ENCODE peak calls at places on chromosome 15, in five cellular contexts. K, B, F, U and J are unnamed samples.
A peak's percentile ranks its signal among the peaks of the same experiment; 100 is the strongest.

GRCh38 chr15:95347846-95348245 is 982.7 kb upstream of the NR2F2 start:
- DNase-seq in B (no peak), K (no peak), U (no peak), F (no peak), J (no peak)

GRCh38 chr15:80153900-80154299 is 1.1 kb downstream of the FAH start:
- DNase-seq in U (peak; percentile 36), B (no peak), F (no peak), K (no peak), J (peak; percentile 13)

GRCh38 chr15:60740787-60741354 is 261.9 kb upstream of the ICE2 start:
- DNase-seq in F (no peak), K (peak; percentile 34), U (no peak), B (no peak), J (peak; percentile 31)

GRCh38 chr15:72934921-72935320 is 117.3 kb upstream of the NEO1 start:
- DNase-seq in F (no peak), B (no peak), K (no peak), U (no peak), J (peak; percentile 59)

GRCh38 chr15:80958818-80959495 is 30.7 kb downstream of the MESD start:
- DNase-seq in B (no peak), K (no peak), F (no peak), U (no peak), J (no peak)

GRCh38 chr15:80920271-80920699 is 69.3 kb downstream of the MESD start:
- DNase-seq in F (no peak), U (no peak), K (no peak), B (no peak), J (no peak)

GRCh38 chr15:74213858-74214284 is 11.3 kb upstream of the STRA6 start:
- DNase-seq in U (peak; percentile 43), K (no peak), B (no peak), F (no peak), J (no peak)

GRCh38 chr15:38475361-38475760 is 21.4 kb downstream of the FAM98B start:
- DNase-seq in U (no peak), B (no peak), K (no peak), F (no peak), J (no peak)

GRCh38 chr15:58856090-58856489 is 77.4 kb downstream of the SLTM start:
- DNase-seq in B (no peak), K (no peak), U (no peak), F (no peak), J (peak; percentile 70)

GRCh38 chr15:56821721-56822425 is 88.6 kb upstream of the ZNF280D start:
- DNase-seq in K (peak; percentile 43), B (no peak), F (peak; percentile 42), U (peak; percentile 44), J (peak; percentile 77)
- TF ChIP-seq MXI1 in K (no peak), B (no peak), F (no peak), U (no peak), J (no peak)

DNA sequence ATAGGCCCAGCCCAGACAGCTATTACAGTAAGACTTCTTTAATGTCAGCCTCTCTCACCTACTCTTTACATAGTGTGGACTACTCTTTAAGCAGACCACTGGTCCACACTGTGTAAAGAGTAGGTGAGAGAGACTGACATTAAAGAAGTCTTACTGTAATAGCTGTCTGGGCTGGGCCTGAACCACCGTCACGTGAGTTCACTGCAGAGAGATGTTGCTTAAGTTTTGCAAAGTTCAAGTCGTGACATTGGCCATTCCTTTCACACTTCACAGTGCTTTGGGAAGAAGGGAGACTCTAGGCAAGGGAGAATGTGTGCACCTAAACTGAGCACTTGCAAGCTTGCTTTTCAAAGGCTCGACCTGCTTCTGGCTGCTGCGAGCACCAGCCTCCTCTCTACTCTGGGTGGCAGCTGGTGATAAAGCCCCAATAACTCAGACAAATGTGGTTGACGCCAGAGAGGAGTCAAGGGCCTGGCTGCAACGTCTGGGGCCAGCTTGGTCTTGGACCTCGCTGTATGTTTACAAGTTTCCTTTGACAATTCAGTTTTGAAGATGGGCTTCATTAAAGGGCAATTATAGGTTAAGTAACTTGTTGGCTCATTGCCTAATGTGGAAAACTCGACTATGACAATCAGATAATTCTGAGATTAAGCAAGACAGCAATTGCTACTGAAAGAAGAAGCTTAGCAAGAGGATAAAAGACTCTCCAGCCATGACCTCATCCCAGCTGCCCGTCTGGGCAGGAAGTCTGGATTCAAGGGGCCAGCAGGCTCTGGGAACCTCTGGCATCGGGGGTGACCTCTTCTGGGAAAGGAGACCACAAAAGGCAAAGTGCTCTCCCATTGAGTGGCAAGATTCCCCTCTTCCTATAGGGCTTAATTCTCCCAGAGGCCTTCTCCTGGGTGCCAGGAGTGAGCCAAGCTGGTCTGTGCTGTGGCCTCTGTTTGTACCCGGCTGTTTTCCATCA is 242.1 kb upstream of the TLE3 start:
- DNase-seq in K (no peak), U (no peak), F (peak; percentile 68), B (no peak), J (peak; percentile 22)
- TF ChIP-seq MXI1 in K (no peak), U (no peak), F (peak; percentile 27), B (no peak), J (no peak)

DNA sequence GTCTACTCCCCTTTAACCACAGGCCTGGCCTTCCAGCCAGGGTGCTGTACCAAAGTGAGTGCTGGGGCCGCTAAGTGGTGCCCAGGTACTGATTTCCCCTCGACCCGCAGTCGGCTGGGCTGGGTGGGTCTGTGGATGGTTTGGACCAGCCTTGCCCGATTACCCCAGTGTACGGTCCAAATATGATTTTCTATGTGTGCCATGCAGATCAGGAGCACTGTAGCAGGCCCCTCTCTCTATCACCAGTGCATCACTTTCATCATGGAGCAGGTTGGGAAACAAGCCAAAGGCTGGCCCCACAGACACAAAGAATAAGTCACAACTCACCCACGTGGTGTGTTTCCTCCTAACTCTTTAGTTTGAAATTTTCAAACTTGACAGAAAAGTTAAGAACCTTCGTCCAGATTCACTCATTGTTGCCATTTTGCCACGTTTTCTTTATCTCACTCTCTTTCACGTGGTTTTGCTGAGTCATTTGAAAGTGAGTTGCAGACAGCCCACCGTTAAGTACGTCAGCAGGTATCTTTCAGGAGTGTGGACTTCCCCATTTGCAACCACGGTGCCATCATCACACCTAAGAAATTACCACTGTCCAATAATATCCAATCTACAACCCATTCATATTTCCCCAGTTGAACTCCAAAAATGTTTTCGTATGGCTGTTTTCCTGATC is 37.0 kb downstream of the ZNF710 start:
- DNase-seq in U (peak; percentile 38), K (peak; percentile 52), F (no peak), B (peak; percentile 89), J (peak; percentile 53)
- TF ChIP-seq MXI1 in U (no peak), K (no peak), F (no peak), B (no peak), J (no peak)

DNA sequence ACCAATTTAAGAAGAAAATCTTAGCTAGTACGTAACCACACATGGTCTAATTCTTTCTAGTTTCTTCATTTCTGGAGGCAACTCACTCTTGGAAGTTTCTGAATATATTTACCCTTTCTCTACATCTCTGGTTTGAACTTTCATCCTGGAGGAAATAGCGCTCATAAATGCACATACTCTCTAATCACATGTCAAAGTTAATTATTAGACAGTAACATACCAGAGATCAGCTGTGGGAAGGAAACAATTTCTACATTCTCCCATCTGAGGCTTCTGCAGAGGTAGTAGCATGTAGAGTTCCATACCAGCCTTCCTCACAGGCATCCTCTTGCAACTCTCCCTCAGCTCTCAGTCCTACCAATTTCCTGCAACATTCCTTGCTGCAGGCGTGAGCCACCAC is 132.5 kb downstream of the RBPMS2 start:
- DNase-seq in B (no peak), U (no peak), K (peak; percentile 92), F (no peak), J (no peak)
- TF ChIP-seq MXI1 in B (no peak), U (no peak), K (peak; percentile 47), F (no peak), J (no peak)

DNA sequence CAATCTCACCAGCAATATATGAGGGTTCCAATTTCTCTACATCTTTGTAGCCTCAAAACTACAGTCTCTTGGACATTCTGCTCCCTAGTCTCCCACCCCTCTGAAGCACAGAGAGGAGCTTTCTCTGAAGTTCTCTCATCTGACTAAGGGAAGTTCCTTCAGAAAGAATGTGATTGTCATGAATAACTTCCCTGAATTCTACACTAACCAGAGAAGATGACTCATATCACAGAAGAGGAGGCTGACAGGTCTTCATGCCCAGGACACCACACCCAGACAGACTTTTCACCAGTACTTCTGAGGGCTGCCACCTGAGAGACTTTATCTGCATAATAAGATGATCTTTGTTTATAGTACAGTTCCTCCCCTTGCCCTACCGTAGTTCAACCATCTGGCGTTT is 52.8 kb downstream of the CDIN1 start:
- DNase-seq in K (no peak), F (no peak), U (no peak), B (no peak), J (peak; percentile 75)
- TF ChIP-seq MXI1 in K (no peak), F (no peak), U (no peak), B (no peak), J (no peak)

DNA sequence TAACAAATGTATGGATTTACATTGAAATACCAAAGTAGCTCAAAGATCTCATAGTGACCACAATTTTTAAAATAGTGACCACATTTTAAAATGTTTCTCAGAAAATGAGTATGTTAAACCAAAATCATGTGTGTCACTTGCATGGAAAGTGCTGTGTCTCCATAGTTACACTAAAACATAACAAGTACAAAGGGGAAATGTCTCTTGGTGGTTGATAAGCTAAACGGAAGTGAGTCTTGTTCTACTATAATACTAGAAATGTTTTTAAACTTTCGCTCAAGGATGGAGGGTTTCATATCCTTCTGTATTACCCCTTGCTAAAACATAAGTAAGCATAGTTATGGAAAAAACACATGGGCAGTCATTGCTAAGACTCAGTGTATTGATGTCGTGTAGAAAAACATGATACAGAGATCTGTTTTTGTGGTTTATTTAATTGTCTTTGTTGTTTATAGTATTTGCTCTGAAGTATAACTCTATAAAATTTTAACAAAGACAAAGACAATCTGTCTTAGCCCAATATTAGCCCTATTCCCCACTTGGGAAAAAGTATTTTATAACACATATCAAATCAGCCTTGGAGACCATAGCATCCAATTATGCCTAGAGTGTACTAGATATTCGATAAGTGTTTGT is 27.0 kb upstream of the DENND4A start:
- DNase-seq in U (peak; percentile 44), B (peak; percentile 78), F (no peak), K (no peak), J (peak; percentile 25)
- TF ChIP-seq MXI1 in U (no peak), B (peak; percentile 79), F (no peak), K (no peak), J (no peak)

GRCh38 chr15:63895787-63896218 is 62.1 kb upstream of the HERC1 start:
- DNase-seq in U (no peak), B (no peak), F (no peak), K (no peak), J (no peak)
- TF ChIP-seq MXI1 in U (no peak), B (no peak), F (no peak), K (no peak), J (no peak)

GRCh38 chr15:63042879-63043340 is 363 bp downstream of the TPM1 start:
- DNase-seq in F (peak; percentile 64), U (no peak), K (no peak), B (no peak), J (no peak)
- TF ChIP-seq MXI1 in F (no peak), U (no peak), K (no peak), B (no peak), J (no peak)

GRCh38 chr15:43941555-43941954 is 114.8 kb downstream of the WDR76 start:
- DNase-seq in U (no peak), B (no peak), K (no peak), F (no peak), J (no peak)
- TF ChIP-seq MXI1 in U (no peak), B (no peak), K (no peak), F (no peak), J (no peak)

GRCh38 chr15:68536331-68537095 is 42.3 kb upstream of the CORO2B start:
- DNase-seq in F (no peak), B (no peak), U (no peak), K (no peak), J (peak; percentile 98)
- TF ChIP-seq MXI1 in F (no peak), B (no peak), U (no peak), K (no peak), J (no peak)